ENCODE peak calls at places on chromosomes 3 and 15, in seven cellular contexts. H is PC-9; J is Peyer's patch; D is prostate gland; Q is CD8-positive, alpha-beta T cell; F is kidney; T is SJSA1. K is an unnamed sample.

GRCh38 chr3:181458857-181459256 is 252.9 kb upstream of the SOX2 start:
- DNase-seq in H (no peak), J (no peak), D (no peak), Q (no peak), F (no peak), T (no peak), K (no peak)

GRCh38 chr15:29569533-29570092 is 252.7 kb downstream of the TJP1 start:
- DNase-seq in H (no peak), J (no peak), D (no peak), Q (no peak), F (no peak), T (no peak), K (no peak)

GRCh38 chr15:39502048-39502447 is 78.8 kb upstream of the THBS1 start:
- DNase-seq in H (no peak), J (no peak), D (no peak), Q (no peak), F (no peak), T (no peak), K (no peak)

GRCh38 chr15:29613951-29614382 is 208.3 kb downstream of the TJP1 start:
- DNase-seq in H (peak; percentile 28), J (no peak), D (no peak), Q (no peak), F (no peak), T (no peak), K (no peak)

GRCh38 chr3:37377670-37378069 is 203.3 kb upstream of the LRRFIP2 start:
- DNase-seq in H (no peak), J (no peak), D (no peak), Q (no peak), F (no peak), T (no peak), K (no peak)

GRCh38 chr3:29324180-29324651 is 43.3 kb downstream of the RBMS3 start:
- DNase-seq in H (no peak), J (no peak), D (no peak), Q (no peak), F (no peak), T (peak; percentile 87), K (peak; percentile 63)

GRCh38 chr15:69660114-69660513 is 207.5 kb downstream of the RPLP1 start:
- DNase-seq in H (no peak), J (no peak), D (no peak), Q (peak; percentile 9), F (no peak), T (no peak), K (no peak)

GRCh38 chr3:32822609-32823498 is 5.1 kb downstream of the TRIM71 start:
- DNase-seq in H (no peak), J (no peak), D (no peak), Q (no peak), F (no peak), T (no peak), K (no peak)

GRCh38 chr15:94324835-94325767 is 93.7 kb downstream of the MCTP2 start:
- DNase-seq in H (no peak), J (no peak), D (no peak), Q (no peak), F (no peak), T (no peak), K (no peak)

GRCh38 chr3:174387736-174388135 is 471.4 kb upstream of the NAALADL2 start:
- DNase-seq in H (no peak), J (no peak), D (no peak), Q (no peak), F (no peak), T (no peak), K (no peak)

GRCh38 chr15:48996276-48996675 is 32.6 kb upstream of the SHC4 start:
- DNase-seq in H (no peak), J (no peak), D (no peak), Q (no peak), F (no peak), T (no peak), K (no peak)
- H3K36me3 ChIP-seq in H (no peaks in the 10 kb centered on the region), J (no peaks in the 10 kb centered on the region), D (peaks cover 8% of the 10 kb centered on the region), Q (peaks cover 25% of the 10 kb centered on the region), F (peaks cover 53% of the 10 kb centered on the region), T (peaks cover 66% of the 10 kb centered on the region), K (peaks cover 94% of the 10 kb centered on the region)

GRCh38 chr3:105827101-105827634 is 41.6 kb downstream of the CBLB start:
- DNase-seq in H (no peak), J (no peak), D (no peak), Q (no peak), F (no peak), T (no peak), K (no peak)

GRCh38 chr3:105822171-105823123 is 46.4 kb downstream of the CBLB start:
- DNase-seq in H (no peak), J (no peak), D (no peak), Q (no peak), F (no peak), T (peak; percentile 33), K (no peak)

GRCh38 chr3:105823149-105823866 is 45.5 kb downstream of the CBLB start:
- DNase-seq in H (peak; percentile 11), J (no peak), D (no peak), Q (no peak), F (no peak), T (peak; percentile 79), K (no peak)

GRCh38 chr3:105821433-105821832 is 47.4 kb downstream of the CBLB start:
- DNase-seq in H (no peak), J (no peak), D (no peak), Q (no peak), F (no peak), T (no peak), K (no peak)

GRCh38 chr3:105824129-105824528 is 44.7 kb downstream of the CBLB start:
- DNase-seq in H (no peak), J (no peak), D (no peak), Q (no peak), F (no peak), T (no peak), K (no peak)
- H3K27ac ChIP-seq in H (peak overlapping the region; percentile 9), J (peak overlapping the region; percentile 82), D (no peak overlapping the region), Q (no peak overlapping the region), F (no peak overlapping the region), T (peak overlapping the region; percentile 60), K (peak overlapping the region; percentile 8)

GRCh38 chr15:66765478-66766281 is 63.6 kb downstream of the SMAD6 start:
- DNase-seq in H (peak; percentile 95), J (no peak), D (peak; percentile 90), Q (no peak), F (peak; percentile 93), T (peak; percentile 97), K (peak; percentile 88)

GRCh38 chr15:66761723-66762595 is 59.9 kb downstream of the SMAD6 start:
- DNase-seq in H (no peak), J (no peak), D (no peak), Q (no peak), F (peak; percentile 64), T (peak; percentile 89), K (no peak)

GRCh38 chr15:66763186-66764066 is 61.4 kb downstream of the SMAD6 start:
- DNase-seq in H (peak; percentile 92), J (no peak), D (peak; percentile 88), Q (no peak), F (peak; percentile 95), T (peak; percentile 57), K (peak; percentile 95)

GRCh38 chr15:66766282-66767228 is 64.5 kb downstream of the SMAD6 start:
- DNase-seq in H (no peak), J (no peak), D (no peak), Q (no peak), F (no peak), T (peak; percentile 44), K (no peak)

DNA sequence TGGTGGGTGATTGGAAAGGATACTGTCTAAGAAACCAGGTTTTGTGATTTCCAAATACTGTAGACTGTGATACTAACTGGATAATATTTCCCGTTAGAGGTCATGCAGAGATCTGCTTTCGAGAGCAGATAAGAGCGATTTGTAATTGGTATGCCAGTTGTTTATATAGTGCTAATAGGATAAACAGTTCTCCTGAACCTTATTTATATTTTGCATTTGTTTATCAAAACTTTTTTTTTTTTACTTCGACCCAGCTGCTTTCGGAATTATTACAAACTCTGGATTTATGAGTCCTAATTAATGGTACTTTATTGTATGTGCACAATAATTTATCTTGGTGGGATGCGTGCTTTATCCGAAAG is 62.0 kb downstream of the SMAD6 start:
- DNase-seq in H (no peak), J (no peak), D (no peak), Q (no peak), F (no peak), T (peak; percentile 56), K (no peak)
- H3K4me1 ChIP-seq in H (peaks cover 82% of the 10 kb centered on the region), J (peaks cover 14% of the 10 kb centered on the region), D (peaks cover 36% of the 10 kb centered on the region), Q (no peaks in the 10 kb centered on the region), F (peaks cover 58% of the 10 kb centered on the region), T (peaks cover 88% of the 10 kb centered on the region), K (peaks cover 99% of the 10 kb centered on the region)

GRCh38 chr15:38048001-38048455 is 113.6 kb downstream of the TMCO5A start:
- DNase-seq in H (no peak), J (no peak), D (no peak), Q (no peak), F (no peak), T (no peak), K (no peak)

GRCh38 chr15:38040615-38041014 is 106.2 kb downstream of the TMCO5A start:
- DNase-seq in H (no peak), J (no peak), D (no peak), Q (no peak), F (no peak), T (no peak), K (no peak)

GRCh38 chr15:38041576-38041975 is 107.1 kb downstream of the TMCO5A start:
- DNase-seq in H (no peak), J (no peak), D (peak; percentile 5), Q (no peak), F (no peak), T (no peak), K (no peak)

GRCh38 chr15:38038659-38039442 is 104.4 kb downstream of the TMCO5A start:
- DNase-seq in H (no peak), J (no peak), D (no peak), Q (no peak), F (no peak), T (peak; percentile 19), K (no peak)

GRCh38 chr15:38042707-38043445 is 108.4 kb downstream of the TMCO5A start:
- DNase-seq in H (no peak), J (no peak), D (no peak), Q (no peak), F (no peak), T (peak; percentile 27), K (no peak)
- H3K36me3 ChIP-seq in H (no peaks in the 10 kb centered on the region), J (no peaks in the 10 kb centered on the region), D (no peaks in the 10 kb centered on the region), Q (no peaks in the 10 kb centered on the region), F (no peaks in the 10 kb centered on the region), T (no peaks in the 10 kb centered on the region), K (no peaks in the 10 kb centered on the region)

GRCh38 chr15:67188551-67189218 is 65.8 kb downstream of the AAGAB start:
- DNase-seq in H (no peak), J (no peak), D (no peak), Q (peak; percentile 25), F (no peak), T (no peak), K (no peak)
- H3K27ac ChIP-seq in H (peak overlapping the region; percentile 23), J (peak overlapping the region; percentile 50), D (peak overlapping the region; percentile 54), Q (no peak overlapping the region), F (no peak overlapping the region), T (peak overlapping the region; percentile 8), K (peak overlapping the region; percentile 74)

GRCh38 chr3:172726370-172726769 is 15.5 kb upstream of the NCEH1 start:
- DNase-seq in H (no peak), J (no peak), D (no peak), Q (no peak), F (no peak), T (no peak), K (no peak)
- H3K4me1 ChIP-seq in H (peaks cover 23% of the 10 kb centered on the region), J (no peaks in the 10 kb centered on the region), D (no peaks in the 10 kb centered on the region), Q (no peaks in the 10 kb centered on the region), F (no peaks in the 10 kb centered on the region), T (no peaks in the 10 kb centered on the region), K (no peaks in the 10 kb centered on the region)